ENCODE peak calls at places on chromosomes 6 and 20, in four cellular contexts. S is ovary, C is sigmoid colon, W is left ventricle myocardium inferior. X is an unnamed sample.

GRCh38 chr6:88983532-88983931 is 20.1 kb upstream of the RNGTT start:
- DNase-seq in S (no peak), C (no peak), W (no peak), X (no peak)

GRCh38 chr6:136438445-136438844 is 111.8 kb downstream of the MAP7 start:
- DNase-seq in S (no peak), C (no peak), W (no peak), X (no peak)

GRCh38 chr6:5257400-5257799 is 3.4 kb downstream of the LYRM4 start:
- DNase-seq in S (no peak), C (no peak), W (no peak), X (no peak)

GRCh38 chr6:3750324-3751018 is 1.0 kb downstream of the PXDC1 start:
- DNase-seq in S (peak; percentile 89), C (peak; percentile 95), W (peak; percentile 88), X (peak; percentile 94)

GRCh38 chr20:31716351-31716750 is 6.3 kb downstream of the BCL2L1 start:
- DNase-seq in S (no peak), C (no peak), W (no peak), X (no peak)

GRCh38 chr6:83309344-83309743 is 116.2 kb downstream of the RWDD2A start:
- DNase-seq in S (no peak), C (no peak), W (no peak), X (no peak)

GRCh38 chr6:155201461-155202226 is 62.2 kb upstream of the CLDN20 start:
- DNase-seq in S (no peak), C (no peak), W (no peak), X (no peak)

GRCh38 chr6:97133071-97133470 is 149.9 kb downstream of the MMS22L start:
- DNase-seq in S (no peak), C (no peak), W (no peak), X (no peak)

GRCh38 chr6:74137910-74138309 is 441.9 kb downstream of the CD109 start:
- DNase-seq in S (no peak), C (no peak), W (no peak), X (no peak)

GRCh38 chr20:615494-615893 is 5.4 kb upstream of the TCF15 start:
- DNase-seq in S (no peak), C (no peak), W (no peak), X (no peak)

GRCh38 chr20:37452236-37452635 is 68.8 kb upstream of the NNAT start:
- DNase-seq in S (no peak), C (peak; percentile 28), W (no peak), X (peak; percentile 15)

GRCh38 chr6:130683761-130684517 is 143.3 kb upstream of the SMLR1 start:
- DNase-seq in S (no peak), C (no peak), W (no peak), X (no peak)

GRCh38 chr6:108671175-108671574 is 110.5 kb downstream of the FOXO3 start:
- DNase-seq in S (no peak), C (no peak), W (no peak), X (no peak)

GRCh38 chr6:5471044-5471443 is 209.7 kb downstream of the FARS2 start:
- DNase-seq in S (no peak), C (no peak), W (peak; percentile 62), X (peak; percentile 71)

GRCh38 chr20:35314460-35315198 is 22.4 kb upstream of the FAM83C start:
- DNase-seq in S (no peak), C (no peak), W (no peak), X (no peak)

GRCh38 chr6:137258170-137258569 is 39.0 kb upstream of the IFNGR1 start:
- DNase-seq in S (no peak), C (no peak), W (no peak), X (no peak)

GRCh38 chr6:10547809-10548208 is 26.7 kb downstream of the GCNT2 start:
- DNase-seq in S (no peak), C (no peak), W (no peak), X (no peak)

GRCh38 chr6:104017410-104018381 is 842.0 kb downstream of the HACE1 start:
- DNase-seq in S (no peak), C (peak; percentile 56), W (no peak), X (peak; percentile 34)

GRCh38 chr6:46704562-46704961 is 16.9 kb downstream of the TDRD6 start:
- DNase-seq in S (no peak), C (no peak), W (no peak), X (no peak)

GRCh38 chr20:44038681-44039123 is 124.0 kb downstream of the TOX2 start:
- DNase-seq in S (no peak), C (peak; percentile 48), W (no peak), X (peak; percentile 49)

GRCh38 chr6:8627085-8627861 is 191.9 kb upstream of the SLC35B3 start:
- DNase-seq in S (no peak), C (no peak), W (no peak), X (no peak)

GRCh38 chr20:14481863-14482262 is 144.5 kb upstream of the FLRT3 start:
- DNase-seq in S (no peak), C (no peak), W (no peak), X (no peak)

GRCh38 chr6:5457036-5457435 is 195.7 kb downstream of the FARS2 start:
- DNase-seq in S (no peak), C (no peak), W (no peak), X (no peak)

GRCh38 chr6:1819007-1819406 is 209.3 kb downstream of the FOXC1 start:
- DNase-seq in S (no peak), C (no peak), W (no peak), X (no peak)

GRCh38 chr20:44990425-44990824 is 24.1 kb downstream of the STK4 start:
- DNase-seq in S (no peak), C (no peak), W (no peak), X (no peak)

GRCh38 chr6:35722121-35722761 is 14.6 kb upstream of the ARMC12 start:
- DNase-seq in S (peak; percentile 86), C (peak; percentile 88), W (peak; percentile 71), X (peak; percentile 66)

GRCh38 chr6:35723587-35723986 is 13.2 kb upstream of the ARMC12 start:
- DNase-seq in S (no peak), C (no peak), W (no peak), X (peak; percentile 6)

GRCh38 chr6:35725081-35725708 is 11.6 kb upstream of the ARMC12 start:
- DNase-seq in S (no peak), C (no peak), W (no peak), X (no peak)

GRCh38 chr6:35724471-35724870 is 12.4 kb upstream of the ARMC12 start:
- DNase-seq in S (no peak), C (no peak), W (no peak), X (peak; percentile 21)

DNA sequence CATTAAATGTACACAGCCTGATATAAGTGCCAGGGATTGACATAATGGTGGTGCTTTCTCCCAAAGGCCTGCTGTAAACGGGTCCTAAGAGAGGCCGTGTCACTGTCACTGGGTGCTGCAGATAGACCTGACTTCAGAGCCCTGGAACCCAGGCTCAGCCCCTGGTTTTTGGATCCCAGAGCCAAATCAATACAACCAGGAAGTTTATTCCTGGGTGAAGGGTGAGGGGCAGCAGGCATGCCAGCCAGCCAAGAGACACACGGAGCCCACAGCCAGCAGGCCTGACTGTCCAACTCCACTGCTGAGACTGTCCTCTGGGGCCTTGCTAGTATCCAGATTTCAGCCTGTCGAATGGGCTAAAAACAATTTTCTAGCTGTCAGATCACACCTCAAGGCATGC is 12.8 kb upstream of the ARMC12 start:
- DNase-seq in S (no peak), C (no peak), W (no peak), X (peak; percentile 32)
- H3K27ac ChIP-seq in S (peak overlapping the region; percentile 97), C (peak overlapping the region; percentile 100), W (peak overlapping the region; percentile 100), X (peak overlapping the region; percentile 99)

DNA sequence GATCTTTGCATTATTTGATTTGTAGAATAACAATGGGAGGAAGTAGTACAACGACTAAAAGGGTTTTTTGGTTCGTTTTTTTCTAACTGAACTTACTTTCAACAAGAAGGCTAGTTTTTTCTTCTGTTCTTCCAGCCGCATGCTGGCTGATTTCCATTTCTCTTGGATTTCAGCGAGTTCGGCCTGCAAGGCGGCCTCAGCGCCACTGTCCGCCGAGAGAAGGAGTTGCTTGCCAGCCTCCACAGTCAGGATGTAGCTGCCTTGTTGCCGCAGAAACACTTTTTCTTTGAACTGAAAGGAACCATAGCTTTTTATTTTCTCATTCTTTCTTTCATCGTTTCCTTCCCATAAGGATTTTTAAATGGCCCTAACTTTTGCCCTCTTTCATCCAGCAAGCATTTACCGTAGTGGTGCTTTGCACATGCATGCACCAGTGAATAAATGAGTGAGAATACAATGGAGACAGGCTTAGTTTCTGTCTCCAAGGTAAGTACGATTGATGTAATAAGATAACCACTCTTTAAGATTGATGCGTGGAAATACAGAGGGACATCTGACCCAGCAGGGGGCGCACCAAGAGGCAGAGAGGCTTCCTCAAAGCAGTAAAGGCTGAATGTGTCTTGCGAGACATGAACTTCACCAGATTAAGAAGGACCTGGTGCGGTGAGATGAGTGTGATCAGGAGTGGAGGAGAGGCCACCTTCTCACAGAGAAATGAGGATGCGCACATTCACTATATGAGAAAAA is 398.8 kb downstream of the ESR1 start:
- DNase-seq in S (no peak), C (peak; percentile 58), W (peak; percentile 26), X (no peak)
- TF ChIP-seq CTCF in S (no peak), C (no peak), W (peak; percentile 64), X (peak; percentile 41)

GRCh38 chr20:33852971-33853813 is 42.0 kb downstream of the CHMP4B start:
- DNase-seq in S (no peak), C (no peak), W (no peak), X (no peak)

GRCh38 chr20:33848391-33848790 is 37.2 kb downstream of the CHMP4B start:
- DNase-seq in S (no peak), C (no peak), W (no peak), X (no peak)

GRCh38 chr20:33851842-33852466 is 40.8 kb downstream of the CHMP4B start:
- DNase-seq in S (no peak), C (no peak), W (no peak), X (no peak)

GRCh38 chr20:33846291-33846916 is 35.3 kb downstream of the CHMP4B start:
- DNase-seq in S (peak; percentile 55), C (peak; percentile 80), W (peak; percentile 29), X (no peak)

DNA sequence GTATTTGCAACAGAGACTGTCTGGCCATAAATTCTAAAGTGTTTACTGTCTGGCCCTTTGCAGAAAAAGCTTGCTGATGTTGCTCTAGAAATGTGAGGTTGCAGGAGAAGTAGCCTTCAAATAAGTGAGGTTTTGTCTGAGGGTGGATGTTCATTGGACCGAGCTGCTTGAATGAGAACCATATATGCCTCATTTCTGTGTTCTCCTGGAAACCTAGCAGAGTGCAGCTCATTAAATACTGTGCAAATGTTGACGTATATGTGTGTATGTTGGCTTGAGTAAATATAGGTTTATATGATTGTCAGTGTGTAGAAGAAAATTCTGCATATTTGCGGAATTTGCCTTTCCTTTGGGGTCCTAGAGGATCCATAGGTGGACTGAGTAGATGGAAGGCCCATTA is 39.0 kb downstream of the CHMP4B start:
- DNase-seq in S (no peak), C (no peak), W (no peak), X (no peak)
- H3K27ac ChIP-seq in S (no peak overlapping the region), C (no peak overlapping the region), W (no peak overlapping the region), X (no peak overlapping the region)

DNA sequence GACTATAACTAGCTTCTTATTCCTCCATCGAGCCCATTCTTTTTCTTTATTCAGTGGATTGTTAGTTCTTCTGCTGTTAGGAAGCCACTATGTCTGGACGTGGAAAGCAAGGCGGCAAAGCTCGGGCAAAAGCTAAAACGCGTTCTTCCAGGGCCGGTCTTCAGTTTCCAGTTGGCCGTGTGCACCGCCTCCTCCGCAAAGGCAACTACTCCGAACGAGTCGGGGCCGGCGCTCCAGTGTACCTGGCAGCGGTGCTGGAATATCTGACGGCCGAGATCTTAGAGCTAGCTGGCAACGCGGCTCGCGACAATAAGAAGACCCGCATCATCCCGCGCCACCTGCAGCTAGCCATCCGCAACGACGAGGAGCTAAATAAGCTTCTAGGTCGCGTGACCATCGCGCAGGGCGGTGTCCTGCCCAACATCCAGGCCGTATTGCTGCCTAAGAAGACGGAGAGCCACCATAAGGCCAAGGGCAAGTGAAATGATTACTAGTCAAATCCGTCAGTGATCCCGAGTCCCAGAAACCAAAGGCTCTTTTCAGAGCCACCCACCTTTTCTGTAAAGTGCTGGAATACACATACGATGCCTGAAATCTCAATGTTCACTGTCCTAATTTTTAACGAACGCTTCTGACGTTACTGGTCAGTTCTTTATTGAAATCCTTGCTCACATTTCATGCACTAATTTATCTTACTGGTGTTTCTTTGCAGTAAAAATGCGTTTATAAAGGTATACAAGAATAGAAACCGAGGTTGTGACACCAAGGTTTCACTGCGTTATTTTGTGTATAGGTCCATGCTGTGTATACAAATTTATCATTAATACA is 129.9 kb downstream of the HFE start:
- DNase-seq in S (peak; percentile 82), C (peak; percentile 97), W (peak; percentile 78), X (peak; percentile 87)
- TF ChIP-seq CTCF in S (peak; percentile 63), C (peak; percentile 50), W (peak; percentile 55), X (peak; percentile 41)